ENCODE peak calls at places on chromosomes 5 and 9, in nine cellular contexts. P is IMR-90; O is A549; Z is CD8-positive, alpha-beta T cell; Y is effector memory CD4-positive, alpha-beta T cell; D is cardiac muscle cell; S is upper lobe of right lung; U is fibroblast of lung; N is CD4-positive, alpha-beta memory T cell. V is an unnamed sample.

GRCh38 chr5:132260714-132261615 is 3.5 kb downstream of the PDLIM4 start:
- DNase-seq in P (peak; percentile 96), O (no peak), Z (no peak), Y (no peak), D (no peak), S (no peak), U (peak; percentile 98), N (no peak), V (no peak)

GRCh38 chr9:14343948-14344547 is 30.1 kb upstream of the NFIB start:
- DNase-seq in P (no peak), O (no peak), Z (no peak), Y (no peak), D (no peak), S (no peak), U (no peak), N (no peak), V (no peak)

GRCh38 chr9:131198316-131198715 is 72.9 kb downstream of the NUP214 start:
- DNase-seq in P (no peak), O (no peak), Z (no peak), Y (no peak), D (no peak), S (no peak), U (no peak), N (no peak), V (no peak)

GRCh38 chr5:40446910-40447309 is 232.8 kb upstream of the PTGER4 start:
- DNase-seq in P (peak; percentile 92), O (peak; percentile 63), Z (no peak), Y (no peak), D (no peak), S (no peak), U (peak; percentile 61), N (no peak), V (no peak)

GRCh38 chr9:123679330-123679987 is 250.5 kb downstream of the DENND1A start:
- DNase-seq in P (peak; percentile 27), O (no peak), Z (no peak), Y (no peak), D (no peak), S (no peak), U (no peak), N (no peak), V (peak; percentile 5)

GRCh38 chr5:55037046-55037771 is 13.2 kb downstream of the GZMK start:
- DNase-seq in P (no peak), O (no peak), Z (peak; percentile 48), Y (peak; percentile 16), D (peak; percentile 18), S (no peak), U (peak; percentile 19), N (peak; percentile 72), V (peak; percentile 41)

GRCh38 chr9:82934949-82935348 is 128.0 kb downstream of the RASEF start:
- DNase-seq in P (peak; percentile 49), O (peak; percentile 70), Z (no peak), Y (no peak), D (no peak), S (no peak), U (peak; percentile 95), N (no peak), V (no peak)

GRCh38 chr5:145449794-145450193 is 385.3 kb downstream of the PRELID2 start:
- DNase-seq in P (no peak), O (no peak), Z (no peak), Y (no peak), D (no peak), S (no peak), U (no peak), N (no peak), V (no peak)

GRCh38 chr9:110036286-110036685 is 171.7 kb downstream of the C9orf152 start:
- DNase-seq in P (no peak), O (no peak), Z (no peak), Y (no peak), D (no peak), S (no peak), U (no peak), N (no peak), V (no peak)

GRCh38 chr9:28927711-28928110 is 1354.4 kb upstream of the C9orf72 start:
- DNase-seq in P (no peak), O (peak; percentile 7), Z (no peak), Y (no peak), D (no peak), S (no peak), U (no peak), N (no peak), V (no peak)

GRCh38 chr9:127492616-127493015 is 41.3 kb downstream of the LRSAM1 start:
- DNase-seq in P (no peak), O (no peak), Z (no peak), Y (no peak), D (no peak), S (no peak), U (no peak), N (no peak), V (no peak)

GRCh38 chr5:80782626-80783025 is 127.8 kb upstream of the DHFR start:
- DNase-seq in P (no peak), O (no peak), Z (no peak), Y (no peak), D (no peak), S (no peak), U (no peak), N (no peak), V (no peak)

GRCh38 chr5:154039458-154039829 is 677 bp downstream of the MFAP3 start:
- DNase-seq in P (no peak), O (no peak), Z (no peak), Y (no peak), D (no peak), S (no peak), U (no peak), N (no peak), V (no peak)

GRCh38 chr5:154540600-154540999 is 62.6 kb upstream of the HAND1 start:
- DNase-seq in P (no peak), O (no peak), Z (no peak), Y (no peak), D (no peak), S (no peak), U (no peak), N (no peak), V (no peak)

GRCh38 chr9:1156794-1157193 is 106.6 kb downstream of the DMRT2 start:
- DNase-seq in P (no peak), O (no peak), Z (no peak), Y (no peak), D (no peak), S (no peak), U (no peak), N (no peak), V (no peak)

GRCh38 chr5:59810041-59810440 is 83.5 kb downstream of the PDE4D start:
- DNase-seq in P (peak; percentile 71), O (peak; percentile 70), Z (peak; percentile 33), Y (peak; percentile 6), D (peak; percentile 70), S (peak; percentile 83), U (peak; percentile 45), N (peak; percentile 40), V (peak; percentile 34)

GRCh38 chr5:105639068-105639467 is 2031.7 kb downstream of the EFNA5 start:
- DNase-seq in P (no peak), O (no peak), Z (no peak), Y (no peak), D (no peak), S (no peak), U (no peak), N (no peak), V (no peak)

GRCh38 chr9:137813167-137813566 is 64.4 kb upstream of the CACNA1B start:
- DNase-seq in P (no peak), O (no peak), Z (no peak), Y (no peak), D (no peak), S (peak; percentile 53), U (no peak), N (no peak), V (no peak)

GRCh38 chr5:124467745-124468144 is 278.7 kb downstream of the ZNF608 start:
- DNase-seq in P (no peak), O (no peak), Z (no peak), Y (no peak), D (no peak), S (no peak), U (no peak), N (no peak), V (no peak)

GRCh38 chr5:124474821-124475220 is 271.6 kb downstream of the ZNF608 start:
- DNase-seq in P (peak; percentile 3), O (no peak), Z (no peak), Y (no peak), D (no peak), S (no peak), U (no peak), N (no peak), V (no peak)

GRCh38 chr5:124463840-124464239 is 282.6 kb downstream of the ZNF608 start:
- DNase-seq in P (no peak), O (no peak), Z (no peak), Y (no peak), D (no peak), S (no peak), U (peak; percentile 42), N (no peak), V (no peak)

GRCh38 chr5:124468671-124469411 is 277.6 kb downstream of the ZNF608 start:
- DNase-seq in P (no peak), O (no peak), Z (no peak), Y (no peak), D (no peak), S (no peak), U (no peak), N (no peak), V (no peak)
- H3K27ac ChIP-seq in P (no peak overlapping the region), O (no peak overlapping the region), Z (no peak overlapping the region), Y (no peak overlapping the region), D (no peak overlapping the region), S (no peak overlapping the region), U (no peak overlapping the region), N (no peak overlapping the region), V (no peak overlapping the region)

GRCh38 chr9:87596862-87597261 is 99.2 kb downstream of the DAPK1 start:
- DNase-seq in P (no peak), O (no peak), Z (no peak), Y (no peak), D (no peak), S (peak; percentile 69), U (no peak), N (no peak), V (no peak)
- H3K27ac ChIP-seq in P (no peak overlapping the region), O (no peak overlapping the region), Z (no peak overlapping the region), Y (no peak overlapping the region), D (no peak overlapping the region), S (peak overlapping the region; percentile 65), U (no peak overlapping the region), N (no peak overlapping the region), V (no peak overlapping the region)

GRCh38 chr9:38012767-38013450 is 56.1 kb downstream of the SHB start:
- DNase-seq in P (no peak), O (no peak), Z (no peak), Y (no peak), D (no peak), S (no peak), U (no peak), N (no peak), V (no peak)
- H3K27ac ChIP-seq in P (no peak overlapping the region), O (no peak overlapping the region), Z (no peak overlapping the region), Y (no peak overlapping the region), D (no peak overlapping the region), S (no peak overlapping the region), U (no peak overlapping the region), N (no peak overlapping the region), V (no peak overlapping the region)

DNA sequence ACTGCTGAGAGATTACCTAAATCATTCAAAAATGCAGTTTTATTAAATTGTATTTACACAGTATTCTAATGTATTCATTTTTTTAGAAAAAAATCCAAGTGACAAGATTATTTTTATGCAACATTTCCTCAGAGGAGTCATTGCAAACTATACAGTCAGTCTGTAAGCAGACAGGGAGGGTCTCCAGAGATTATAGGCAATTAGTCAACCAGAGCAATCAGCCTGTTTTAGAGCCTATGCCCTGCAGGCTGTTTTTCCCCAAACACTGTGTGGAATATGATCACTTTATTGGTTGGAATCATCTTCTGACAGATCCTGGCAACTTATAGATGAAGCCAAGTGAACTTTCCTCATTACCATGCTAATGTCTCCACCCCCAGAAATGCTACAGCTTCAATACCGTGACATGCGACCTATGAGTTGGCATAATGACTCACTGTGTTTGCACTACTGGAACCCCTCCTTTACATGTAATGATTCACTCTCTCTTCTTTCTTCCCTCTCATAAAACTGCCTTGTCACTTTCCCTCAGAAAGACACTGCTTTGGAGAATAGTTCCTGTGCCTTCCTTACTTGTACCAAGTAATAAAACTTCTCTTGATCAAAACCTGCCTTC is 577.8 kb upstream of the FTMT start:
- DNase-seq in P (peak; percentile 93), O (peak; percentile 82), Z (no peak), Y (no peak), D (no peak), S (no peak), U (peak; percentile 63), N (no peak), V (no peak)
- H3K27ac ChIP-seq in P (no peak overlapping the region), O (peak overlapping the region; percentile 90), Z (no peak overlapping the region), Y (no peak overlapping the region), D (no peak overlapping the region), S (no peak overlapping the region), U (peak overlapping the region; percentile 73), N (no peak overlapping the region), V (no peak overlapping the region)